ENCODE peak calls at places on chromosomes 4 and X, in four cellular contexts. O is NCI-H1436; C is activated T-helper 1 cell treated with anti-CD3 and anti-CD28 coated beads, Interleukin-2, amount 50 U/mL, for 16 hours; N is globus pallidus. A is an unnamed sample.

GRCh38 chr4:27048350-27049100 is 187.9 kb downstream of the STIM2 start:
- DNase-seq in C (no peak), N (peak), O (peak), A (no peak)

GRCh38 chr4:113468165-113469022 is 293.1 kb downstream of the CAMK2D start:
- DNase-seq in C (no peak), N (no peak), O (no peak), A (no peak)

GRCh38 chr4:108738307-108738706 is 24.5 kb downstream of the ETNPPL start:
- DNase-seq in N (no peak), C (no peak), O (no peak), A (no peak)

GRCh38 chrX:49186125-49187027 is at the start of gene PRICKLE3:
- DNase-seq in O (peak), N (no peak), C (peak), A (peak)

GRCh38 chr4:184110452-184110851 is 107.2 kb downstream of the ENPP6 start:
- DNase-seq in N (no peak), O (no peak), C (no peak), A (no peak)

GRCh38 chrX:20217279-20217678 is 49.4 kb downstream of the RPS6KA3 start:
- DNase-seq in C (no peak), O (no peak), N (no peak), A (no peak)

GRCh38 chrX:29687687-29688086 is 527.7 kb upstream of the MAGEB2 start:
- DNase-seq in O (no peak), C (no peak), N (peak), A (no peak)

GRCh38 chrX:1118572-1119199 is 93.8 kb downstream of the CRLF2 start:
- DNase-seq in N (no peak), C (no peak), O (no peak), A (no peak)

GRCh38 chrX:130086414-130087207 is 23.7 kb downstream of the ELF4 start:
- DNase-seq in O (no peak), N (no peak), C (peak), A (no peak)

GRCh38 chrX:20026278-20026677 is 35.4 kb upstream of the BCLAF3 start:
- DNase-seq in C (no peak), N (no peak), O (no peak), A (no peak)

GRCh38 chr4:23438764-23439163 is 451.1 kb downstream of the PPARGC1A start:
- DNase-seq in C (no peak), O (no peak), N (no peak), A (no peak)

GRCh38 chr4:87978656-87979055 is 3.1 kb downstream of the SPP1 start:
- DNase-seq in O (no peak), C (no peak), N (peak), A (no peak)

GRCh38 chrX:154136627-154137161 is 7.3 kb upstream of the OPN1LW start:
- DNase-seq in C (peak), N (no peak), O (peak), A (peak)

GRCh38 chr4:2867758-2868491 is 24.3 kb downstream of the ADD1 start:
- DNase-seq in N (no peak), C (no peak), O (no peak), A (no peak)

GRCh38 chr4:3073158-3074077 is 920 bp downstream of the HTT-AS start:
- DNase-seq in O (no peak), C (peak), N (no peak), A (no peak)

GRCh38 chr4:1196421-1197183 is 24.2 kb upstream of the SPON2 start:
- DNase-seq in C (no peak), O (no peak), N (no peak), A (no peak)

A was measured in activated CD4-positive, CD25-positive, alpha-beta regulatory T cell treated with anti-CD3 and anti-CD28 coated beads, Interleukin-2, amount 50 U/mL, for 16 hours.